ENCODE peak calls at places on chromosomes 11 and 22, in eight cellular contexts. Y is IMR-90, B is endodermal cell, F is PC-9, Q is lower lobe of right lung, R is lung, O is endothelial cell of umbilical vein, V is HCT116. K is an unnamed sample.
A peak's percentile ranks its signal among the peaks of the same experiment; 100 is the strongest.

GRCh38 chr11:8289426-8290047 is 25.9 kb upstream of the LMO1 start:
- DNase-seq in Y (no peak), B (peak; percentile 46), F (no peak), Q (no peak), R (no peak), O (no peak), V (no peak), K (no peak)

GRCh38 chr11:5690736-5691135 is 1.1 kb downstream of the TRIM22 start:
- DNase-seq in Y (peak; percentile 13), B (no peak), F (no peak), Q (no peak), R (no peak), O (peak; percentile 72), V (no peak), K (no peak)

GRCh38 chr11:44877908-44878459 is 72.7 kb downstream of the TP53I11 start:
- DNase-seq in Y (no peak), B (peak; percentile 80), F (no peak), Q (no peak), R (no peak), O (peak; percentile 39), V (no peak), K (no peak)

GRCh38 chr11:86488553-86488952 is 113.9 kb downstream of the CCDC81 start:
- DNase-seq in Y (no peak), B (no peak), F (no peak), Q (no peak), R (no peak), O (no peak), V (no peak), K (no peak)

GRCh38 chr11:123672568-123672967 is 18.1 kb upstream of the SCN3B start:
- DNase-seq in Y (no peak), B (no peak), F (no peak), Q (no peak), R (no peak), O (no peak), V (no peak), K (no peak)

GRCh38 chr11:45798793-45799441 is 6.0 kb upstream of the SLC35C1 start:
- DNase-seq in Y (peak; percentile 60), B (no peak), F (no peak), Q (peak; percentile 73), R (peak; percentile 71), O (no peak), V (no peak), K (no peak)

GRCh38 chr11:69361466-69361865 is 67.5 kb downstream of the MYEOV start:
- DNase-seq in Y (no peak), B (peak; percentile 14), F (no peak), Q (peak; percentile 12), R (no peak), O (no peak), V (no peak), K (no peak)

GRCh38 chr11:72519220-72519881 is 85.0 kb upstream of the CLPB start:
- DNase-seq in Y (peak; percentile 12), B (no peak), F (no peak), Q (no peak), R (no peak), O (no peak), V (no peak), K (no peak)

GRCh38 chr11:69979632-69980031 is 98.5 kb upstream of the ANO1 start:
- DNase-seq in Y (no peak), B (no peak), F (no peak), Q (no peak), R (no peak), O (no peak), V (no peak), K (no peak)

GRCh38 chr11:5107285-5107684 is 30.9 kb downstream of the OR52A5 start:
- DNase-seq in Y (no peak), B (peak; percentile 54), F (no peak), Q (no peak), R (no peak), O (no peak), V (no peak), K (no peak)

GRCh38 chr22:44103735-44104134 is 77.0 kb upstream of the PARVG start:
- DNase-seq in Y (no peak), B (no peak), F (no peak), Q (no peak), R (no peak), O (no peak), V (no peak), K (no peak)

GRCh38 chr11:2562181-2562581 is 117.4 kb downstream of the KCNQ1 start:
- DNase-seq in Y (no peak), B (peak; percentile 40), F (no peak), Q (peak; percentile 44), R (no peak), O (no peak), V (no peak), K (no peak)

GRCh38 chr22:20243545-20244249 is 24.4 kb downstream of the RTN4R start:
- DNase-seq in Y (peak; percentile 71), B (peak; percentile 90), F (no peak), Q (peak; percentile 83), R (peak; percentile 78), O (peak; percentile 59), V (no peak), K (no peak)

GRCh38 chr11:61157743-61158142 is 3.5 kb downstream of the VPS37C start:
- DNase-seq in Y (no peak), B (peak; percentile 55), F (peak; percentile 64), Q (no peak), R (no peak), O (no peak), V (no peak), K (no peak)

GRCh38 chr11:61161190-61162091 is at the start of gene VPS37C:
- DNase-seq in Y (peak; percentile 83), B (peak; percentile 96), F (peak; percentile 76), Q (peak; percentile 94), R (peak; percentile 90), O (peak; percentile 85), V (peak; percentile 76), K (peak; percentile 78)

GRCh38 chr11:61160487-61161189 is 588 bp downstream of the VPS37C start:
- DNase-seq in Y (no peak), B (peak; percentile 65), F (no peak), Q (no peak), R (no peak), O (peak; percentile 72), V (no peak), K (no peak)

GRCh38 chr11:61162092-61162935 is 1.1 kb upstream of the VPS37C start:
- DNase-seq in Y (peak; percentile 44), B (peak; percentile 76), F (peak; percentile 77), Q (no peak), R (no peak), O (peak; percentile 32), V (peak; percentile 82), K (no peak)

GRCh38 chr11:61158691-61159381 is 2.4 kb downstream of the VPS37C start:
- DNase-seq in Y (peak; percentile 89), B (peak; percentile 62), F (peak; percentile 99), Q (no peak), R (no peak), O (peak; percentile 75), V (no peak), K (peak; percentile 45)
- H3K27ac ChIP-seq in Y (peak overlapping the region; percentile 77), B (no peak overlapping the region), F (peak overlapping the region; percentile 85), Q (peak overlapping the region; percentile 15), R (peak overlapping the region; percentile 0), O (peak overlapping the region; percentile 60), V (no peak overlapping the region), K (no peak overlapping the region)

GRCh38 chr11:91047882-91048281 is 825.0 kb upstream of the CHORDC1 start:
- DNase-seq in Y (no peak), B (no peak), F (no peak), Q (no peak), R (no peak), O (no peak), V (no peak), K (no peak)
- TF ChIP-seq CTCF in Y (no peak), B (peak; percentile 56), F (no peak), Q (no peak), R (no peak), O (no peak), V (no peak), K (no peak)

GRCh38 chr11:128902515-128903066 is 11.4 kb downstream of the KCNJ5 start:
- DNase-seq in Y (peak; percentile 81), B (peak; percentile 68), F (no peak), Q (no peak), R (no peak), O (no peak), V (no peak), K (no peak)
- H3K4me1 ChIP-seq in Y (peaks cover 11% of the 10 kb centered on the region), B (peaks cover 13% of the 10 kb centered on the region), F (peaks cover 4% of the 10 kb centered on the region), Q (peaks cover 49% of the 10 kb centered on the region), R (no peaks in the 10 kb centered on the region), O (peaks cover under 1% of the 10 kb centered on the region), V (peaks cover 29% of the 10 kb centered on the region), K (peaks cover 29% of the 10 kb centered on the region)

DNA sequence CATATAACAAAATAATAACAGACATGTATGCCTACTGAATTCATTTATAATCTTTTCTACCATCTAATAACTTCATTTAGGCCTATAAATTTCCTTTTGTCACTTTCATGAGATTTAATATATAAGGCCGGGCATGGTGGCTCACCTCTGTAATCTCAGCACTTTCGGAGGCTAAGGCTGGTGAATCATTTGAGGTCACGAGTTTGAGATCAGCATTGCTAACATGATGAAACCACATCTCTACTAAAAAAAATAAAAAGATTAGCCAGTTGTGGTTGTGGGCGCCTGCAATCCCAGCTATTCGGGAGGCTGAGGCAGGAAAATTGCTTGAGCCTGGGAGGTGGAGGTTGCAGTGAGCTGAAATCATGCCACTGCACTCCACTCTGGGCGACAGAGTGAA is 14.2 kb upstream of the NTM start:
- DNase-seq in Y (no peak), B (no peak), F (no peak), Q (no peak), R (no peak), O (no peak), V (no peak), K (no peak)
- H3K27ac ChIP-seq in Y (no peak overlapping the region), B (no peak overlapping the region), F (no peak overlapping the region), Q (no peak overlapping the region), R (no peak overlapping the region), O (no peak overlapping the region), V (no peak overlapping the region), K (no peak overlapping the region)

DNA sequence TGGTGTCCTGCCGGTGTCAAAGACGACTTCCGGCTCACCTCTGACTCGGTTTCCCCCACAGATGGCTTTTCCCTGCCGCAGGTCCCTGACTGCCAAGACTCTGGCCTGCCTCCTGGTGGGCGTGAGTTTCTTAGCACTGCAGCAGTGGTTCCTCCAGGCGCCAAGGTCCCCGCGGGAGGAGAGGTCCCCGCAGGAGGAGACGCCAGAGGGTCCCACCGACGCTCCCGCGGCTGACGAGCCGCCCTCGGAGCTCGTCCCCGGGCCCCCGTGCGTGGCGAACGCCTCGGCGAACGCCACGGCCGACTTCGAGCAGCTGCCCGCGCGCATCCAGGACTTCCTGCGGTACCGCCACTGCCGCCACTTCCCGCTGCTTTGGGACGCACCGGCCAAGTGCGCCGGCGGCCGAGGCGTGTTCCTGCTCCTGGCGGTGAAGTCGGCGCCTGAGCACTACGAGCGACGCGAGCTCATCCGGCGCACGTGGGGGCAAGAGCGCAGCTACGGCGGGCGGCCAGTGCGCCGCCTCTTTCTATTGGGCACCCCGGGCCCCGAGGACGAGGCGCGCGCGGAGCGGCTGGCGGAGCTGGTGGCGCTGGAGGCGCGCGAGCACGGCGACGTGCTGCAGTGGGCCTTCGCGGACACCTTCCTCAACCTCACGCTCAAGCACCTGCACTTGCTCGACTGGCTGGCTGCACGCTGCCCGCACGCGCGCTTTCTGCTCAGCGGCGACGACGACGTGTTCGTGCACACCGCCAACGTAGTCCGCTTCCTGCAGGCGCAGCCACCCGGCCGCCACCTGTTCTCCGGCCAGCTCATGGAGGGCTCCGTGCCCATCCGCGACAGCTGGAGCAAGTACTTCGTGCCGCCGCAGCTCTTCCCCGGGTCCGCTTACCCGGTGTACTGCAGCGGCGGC is 5.5 kb downstream of the B3GNT6 start:
- DNase-seq in Y (peak; percentile 33), B (peak; percentile 89), F (no peak), Q (no peak), R (no peak), O (peak; percentile 53), V (no peak), K (no peak)
- TF ChIP-seq CTCF in Y (peak; percentile 50), B (peak; percentile 76), F (no peak), Q (peak; percentile 37), R (no peak), O (peak; percentile 48), V (peak; percentile 36), K (peak; percentile 53)